ENCODE peak calls at places on chromosomes 16 and 17, in four cellular contexts. H is aorta; N is mammary epithelial cell; F is CD8-positive, alpha-beta T cell. Y is an unnamed sample.
A peak's percentile ranks its signal among the peaks of the same experiment; 100 is the strongest.

GRCh38 chr17:47620503-47621245 is 29.0 kb upstream of the KPNB1 start:
- DNase-seq in F (no peak), N (peak; percentile 51), H (no peak), Y (no peak)

GRCh38 chr16:2194166-2194834 is 2.1 kb downstream of the CASKIN1 start:
- DNase-seq in F (no peak), N (peak; percentile 50), H (no peak), Y (peak; percentile 57)

GRCh38 chr17:15945493-15946209 is 721 bp downstream of the ADORA2B start:
- DNase-seq in F (no peak), H (peak; percentile 76), N (peak; percentile 36), Y (no peak)

GRCh38 chr17:37744961-37745800 is at the start of gene HNF1B:
- DNase-seq in H (no peak), N (no peak), F (no peak), Y (no peak)

GRCh38 chr17:47305302-47305923 is 18.3 kb upstream of the EFCAB13 start:
- DNase-seq in F (no peak), H (no peak), N (peak; percentile 90), Y (no peak)

GRCh38 chr16:71536752-71537499 is 10.7 kb downstream of the CHST4 start:
- DNase-seq in F (no peak), N (no peak), H (no peak), Y (no peak)

GRCh38 chr16:83701494-83701893 is 106.3 kb upstream of the HSBP1 start:
- DNase-seq in F (no peak), N (peak; percentile 25), H (no peak), Y (no peak)

GRCh38 chr17:42517516-42517915 is 18.5 kb upstream of the NAGLU start:
- DNase-seq in F (peak; percentile 73), N (peak; percentile 75), H (peak; percentile 94), Y (peak; percentile 92)

GRCh38 chr16:3235856-3236669 is 1.1 kb upstream of the ZNF200 start:
- DNase-seq in H (peak; percentile 86), F (no peak), N (peak; percentile 26), Y (no peak)

GRCh38 chr16:71895679-71896385 is 501 bp downstream of the IST1 start:
- DNase-seq in F (no peak), H (peak; percentile 82), N (peak; percentile 50), Y (no peak)

GRCh38 chr17:65228734-65229390 is 91.7 kb downstream of the RGS9 start:
- DNase-seq in F (no peak), H (no peak), N (peak; percentile 17), Y (no peak)

GRCh38 chr17:65230040-65230439 is 92.9 kb downstream of the RGS9 start:
- DNase-seq in H (no peak), F (no peak), N (no peak), Y (no peak)

GRCh38 chr17:65229596-65229995 is 92.4 kb downstream of the RGS9 start:
- DNase-seq in N (no peak), H (no peak), F (no peak), Y (no peak)

GRCh38 chr17:65228287-65228686 is 91.1 kb downstream of the RGS9 start:
- DNase-seq in H (no peak), N (no peak), F (no peak), Y (no peak)

GRCh38 chr17:65227637-65228036 is 90.5 kb downstream of the RGS9 start:
- DNase-seq in N (no peak), H (no peak), F (no peak), Y (no peak)
- H3K27me3 ChIP-seq in N (no peaks in the 10 kb centered on the region), H (no peaks in the 10 kb centered on the region), F (no peaks in the 10 kb centered on the region), Y (no peaks in the 10 kb centered on the region)

DNA sequence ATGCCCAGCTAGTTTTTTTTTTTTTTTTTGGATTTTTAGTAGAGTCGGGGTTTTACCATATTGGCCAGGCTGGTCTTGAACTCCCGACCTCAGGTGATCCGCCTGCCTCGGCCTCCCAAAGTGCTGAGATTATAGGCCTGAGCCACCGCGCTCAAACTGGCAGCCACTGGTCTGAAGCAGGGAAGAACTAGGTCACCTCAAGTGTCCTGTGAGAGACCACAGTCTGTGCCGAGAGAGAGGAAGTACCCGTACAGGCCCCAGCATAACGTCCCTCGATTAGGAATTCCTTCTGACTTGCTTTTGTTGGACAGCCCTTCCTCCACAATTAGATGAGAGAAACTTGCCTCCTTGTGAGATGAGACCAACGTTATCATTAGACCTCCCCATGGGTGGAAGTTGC is 13.7 kb upstream of the CD300E start:
- DNase-seq in H (no peak), N (no peak), F (no peak), Y (no peak)
- H3K27me3 ChIP-seq in H (no peaks in the 10 kb centered on the region), N (peaks cover 3% of the 10 kb centered on the region), F (peaks cover 11% of the 10 kb centered on the region), Y (no peaks in the 10 kb centered on the region)

DNA sequence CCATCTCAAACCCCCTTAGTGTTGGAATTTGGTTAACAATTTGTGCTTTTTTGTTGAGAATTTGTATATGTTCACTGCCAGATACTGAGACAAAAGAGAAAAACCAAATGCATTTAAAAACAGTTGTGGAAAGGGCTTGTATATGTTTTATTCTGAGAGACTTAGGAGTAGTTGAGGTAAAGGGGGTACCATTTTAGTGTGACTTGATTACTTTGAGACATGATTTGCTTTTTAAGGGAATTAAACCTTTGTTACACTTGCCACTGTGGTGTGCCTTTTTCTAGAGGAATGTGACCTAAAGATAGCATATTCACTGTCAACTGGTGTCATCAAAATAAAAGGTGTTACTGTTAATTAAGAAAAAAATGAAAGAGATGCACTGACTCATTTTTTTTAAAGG is 4.5 kb downstream of the IGF2BP1 start:
- DNase-seq in F (no peak), H (no peak), N (no peak), Y (no peak)
- H3K27me3 ChIP-seq in F (peaks cover 69% of the 10 kb centered on the region), H (no peaks in the 10 kb centered on the region), N (peaks cover 64% of the 10 kb centered on the region), Y (no peaks in the 10 kb centered on the region)

DNA sequence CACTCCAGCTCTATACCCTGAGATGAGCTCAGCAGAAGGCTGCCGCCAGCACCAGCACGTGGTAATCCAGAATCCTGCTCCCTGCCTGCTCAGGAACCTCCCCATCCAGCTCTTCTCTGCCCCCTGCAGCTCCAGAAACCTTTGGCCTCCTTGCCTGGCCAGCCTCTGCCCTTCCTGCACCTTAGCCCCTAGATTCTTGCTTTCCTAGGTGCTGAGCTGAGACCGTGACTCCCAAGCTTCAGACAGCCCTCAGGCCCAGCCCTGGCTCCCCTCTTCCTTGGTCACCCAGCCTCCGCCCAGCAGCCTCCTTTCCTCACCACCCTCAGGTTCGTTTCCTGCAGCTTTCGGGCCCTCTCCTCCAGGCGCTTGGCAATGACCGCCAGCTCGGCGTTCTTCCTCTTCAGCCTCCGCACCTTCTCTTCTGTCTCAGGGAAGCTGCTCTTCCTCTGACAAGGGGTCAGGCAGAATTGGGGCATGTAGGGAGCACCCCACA is 2.6 kb downstream of the TSPOAP1 start:
- DNase-seq in N (no peak), F (no peak), H (peak; percentile 55), Y (peak; percentile 62)
- H3K27me3 ChIP-seq in N (peaks cover 18% of the 10 kb centered on the region), F (no peaks in the 10 kb centered on the region), H (no peaks in the 10 kb centered on the region), Y (no peaks in the 10 kb centered on the region)

DNA sequence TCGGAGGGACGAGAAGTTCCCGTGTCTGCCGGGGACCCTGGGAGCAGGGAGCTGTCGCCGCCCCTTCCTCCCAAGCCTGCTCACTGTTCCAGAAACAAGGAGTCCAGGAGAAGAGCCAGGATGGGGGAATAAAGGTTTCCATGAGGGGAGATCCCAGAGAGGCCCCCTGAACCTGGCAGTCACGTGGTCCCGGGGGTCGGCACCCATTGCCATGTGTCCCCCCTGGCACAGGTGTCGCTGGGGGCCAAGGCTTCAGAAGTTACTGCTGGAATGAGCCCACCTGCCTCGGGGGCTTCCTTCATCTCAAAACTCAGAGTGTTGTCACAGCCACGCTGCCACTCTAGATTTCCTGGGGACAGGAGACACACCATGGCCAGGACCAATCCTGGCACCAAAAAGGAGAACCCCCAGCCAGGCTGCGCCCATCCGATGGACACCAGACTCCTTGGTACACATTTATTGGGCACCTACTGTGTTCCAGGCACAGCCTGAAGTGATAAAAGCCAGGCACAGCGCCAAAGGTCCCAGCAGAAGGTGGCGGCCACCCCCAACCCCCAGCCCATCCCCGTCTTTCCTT is 19.7 kb downstream of the RBFOX3 start:
- DNase-seq in F (no peak), N (no peak), H (no peak), Y (no peak)
- H3K27me3 ChIP-seq in F (no peaks in the 10 kb centered on the region), N (no peaks in the 10 kb centered on the region), H (no peaks in the 10 kb centered on the region), Y (no peaks in the 10 kb centered on the region)

Y was measured in WERI-Rb-1.